ENCODE peak calls at places on chromosomes 3 and 15, in ten cellular contexts. A is nephron progenitor cell; M is sciatic nerve; X is fibroblast of mammary gland; B is lower lobe of right lung; G is NCI-H1694 treated with DMSO at 0.1 percent for 48 hours; L is tibial nerve; J is fibroblast of the conjunctiva; R is RPMI8226; V is stimulated activated CD4-positive, alpha-beta T cell treated with anti-CD3 and anti-CD28 coated beads, Interleukin-15, amount 100 ng/mL, for 1 hour. E is an unnamed sample.

GRCh38 chr3:134311693-134312071 is 61.0 kb upstream of the RYK start:
- DNase-seq in L (no peak), R (no peak), X (no peak), V (no peak), M (no peak), J (no peak), G (no peak), B (no peak), A (no peak), E (peak; percentile 12)

GRCh38 chr3:161057518-161057917 is 47.6 kb downstream of the B3GALNT1 start:
- DNase-seq in L (no peak), R (no peak), J (no peak), V (no peak), M (no peak), B (no peak), A (no peak), X (no peak), G (no peak), E (no peak)

GRCh38 chr15:78237146-78237545 is 2.8 kb upstream of the ACSBG1 start:
- DNase-seq in X (no peak), J (no peak), M (peak; percentile 53), A (no peak), L (no peak), G (no peak), R (no peak), V (no peak), B (no peak), E (no peak)

GRCh38 chr3:189792046-189792929 is 161.1 kb downstream of the TP63 start:
- DNase-seq in R (no peak), M (no peak), G (no peak), J (no peak), L (no peak), X (no peak), B (no peak), V (no peak), A (no peak), E (no peak)

GRCh38 chr3:178076718-178077117 is 459.5 kb upstream of the KCNMB2 start:
- DNase-seq in L (no peak), X (no peak), M (no peak), J (no peak), R (no peak), A (no peak), G (no peak), B (no peak), V (no peak), E (no peak)

GRCh38 chr3:67783281-67784250 is 129.2 kb upstream of the SUCLG2 start:
- DNase-seq in J (no peak), V (no peak), G (no peak), L (no peak), R (no peak), X (no peak), B (no peak), M (no peak), A (no peak), E (peak; percentile 22)

GRCh38 chr3:73503781-73504180 is 121.0 kb downstream of the PDZRN3 start:
- DNase-seq in J (no peak), L (no peak), X (no peak), B (no peak), V (no peak), M (no peak), G (no peak), A (no peak), R (no peak), E (peak; percentile 58)

GRCh38 chr3:159914421-159914820 is 74.2 kb upstream of the IL12A start:
- DNase-seq in G (no peak), R (no peak), M (no peak), L (no peak), V (no peak), A (no peak), J (no peak), B (no peak), X (no peak), E (no peak)

GRCh38 chr3:24956613-24957012 is 462.0 kb upstream of the THRB start:
- DNase-seq in V (no peak), M (no peak), R (no peak), G (no peak), A (no peak), J (no peak), L (no peak), X (no peak), B (no peak), E (no peak)

GRCh38 chr3:55064164-55064563 is 136.3 kb upstream of the LRTM1 start:
- DNase-seq in M (no peak), X (no peak), V (no peak), L (no peak), A (no peak), J (no peak), G (no peak), B (no peak), R (no peak), E (no peak)

GRCh38 chr3:53624467-53624866 is 130.1 kb downstream of the CACNA1D start:
- DNase-seq in L (no peak), V (no peak), R (no peak), A (no peak), G (no peak), B (no peak), J (no peak), X (no peak), M (no peak), E (no peak)

GRCh38 chr3:148075829-148076716 is 621.6 kb upstream of the AGTR1 start:
- DNase-seq in B (no peak), V (no peak), R (peak; percentile 37), X (peak; percentile 73), M (no peak), A (peak; percentile 21), J (peak; percentile 55), L (no peak), G (peak; percentile 6), E (peak; percentile 81)

GRCh38 chr3:179716226-179716625 is 63.4 kb downstream of the USP13 start:
- DNase-seq in J (no peak), G (no peak), B (no peak), R (no peak), V (no peak), A (no peak), X (peak; percentile 4), L (no peak), M (no peak), E (no peak)

GRCh38 chr3:13015286-13016082 is 57.7 kb downstream of the IQSEC1 start:
- DNase-seq in R (peak; percentile 77), J (no peak), B (peak; percentile 76), M (no peak), G (no peak), A (no peak), L (no peak), V (no peak), X (no peak), E (no peak)

GRCh38 chr3:71186816-71187215 is 396.7 kb downstream of the FOXP1 start:
- DNase-seq in L (no peak), X (no peak), M (no peak), A (no peak), V (no peak), G (no peak), R (no peak), J (no peak), B (no peak), E (no peak)

GRCh38 chr15:31306426-31307269 is 20.0 kb upstream of the KLF13 start:
- DNase-seq in J (no peak), X (no peak), G (no peak), M (peak; percentile 62), R (no peak), A (peak; percentile 49), L (no peak), B (no peak), V (no peak), E (no peak)

GRCh38 chr15:100234158-100235029 is 107.4 kb downstream of the ADAMTS17 start:
- DNase-seq in V (no peak), L (no peak), M (peak; percentile 73), B (no peak), G (no peak), A (no peak), J (no peak), R (no peak), X (no peak), E (no peak)

GRCh38 chr15:97900006-97900405 is 60.5 kb upstream of the ARRDC4 start:
- DNase-seq in M (no peak), A (no peak), G (no peak), J (no peak), X (no peak), B (no peak), V (no peak), R (no peak), L (no peak), E (no peak)

GRCh38 chr3:133937756-133938601 is 42.3 kb upstream of the RAB6B start:
- DNase-seq in J (peak; percentile 61), M (no peak), G (no peak), B (no peak), V (no peak), R (no peak), A (no peak), X (peak; percentile 83), L (peak; percentile 43), E (peak; percentile 74)

GRCh38 chr3:110261141-110261540 is 810.5 kb upstream of the NECTIN3 start:
- DNase-seq in J (no peak), A (no peak), G (no peak), X (no peak), R (no peak), M (no peak), V (no peak), B (no peak), L (no peak), E (no peak)

GRCh38 chr3:100245932-100246331 is 14.9 kb upstream of the TBC1D23 start:
- DNase-seq in L (no peak), G (no peak), B (no peak), J (no peak), M (no peak), A (no peak), R (no peak), X (peak; percentile 72), V (no peak), E (peak; percentile 50)

GRCh38 chr15:38072507-38073277 is 138.3 kb downstream of the TMCO5A start:
- DNase-seq in J (peak; percentile 82), L (peak; percentile 55), A (peak; percentile 78), V (no peak), G (no peak), M (peak; percentile 83), R (peak; percentile 91), X (peak; percentile 79), B (peak; percentile 75), E (peak; percentile 85)

GRCh38 chr15:79582650-79583049 is 150.5 kb downstream of the MINAR1 start:
- DNase-seq in J (no peak), X (peak; percentile 18), A (no peak), R (no peak), M (no peak), B (no peak), L (no peak), V (no peak), G (no peak), E (no peak)

GRCh38 chr3:63869929-63870328 is 6.3 kb downstream of the ATXN7 start:
- DNase-seq in J (no peak), M (no peak), R (no peak), X (no peak), V (no peak), B (no peak), G (no peak), L (no peak), A (no peak), E (no peak)

GRCh38 chr3:13582366-13583250 is 33.7 kb downstream of the FBLN2 start:
- DNase-seq in M (peak; percentile 62), B (no peak), X (no peak), R (no peak), V (no peak), G (no peak), A (no peak), L (no peak), J (no peak), E (no peak)

GRCh38 chr3:29757054-29757777 is 476.3 kb downstream of the RBMS3 start:
- DNase-seq in R (peak; percentile 12), M (no peak), A (no peak), G (no peak), B (no peak), V (no peak), J (no peak), X (peak; percentile 37), L (no peak), E (no peak)